ENCODE peak calls at places on chromosome 22, in ten cellular contexts. L, F, E, A, R, N, K, S, H and Y are unnamed samples.

GRCh38 chr22:42757475-42757874 is 36.8 kb upstream of the A4GALT start:
- DNase-seq in S (no peak), N (no peak), E (no peak), H (no peak), F (no peak), K (no peak), L (no peak), R (peak; percentile 55), A (no peak), Y (no peak)

GRCh38 chr22:46936378-46936916 is 174.0 kb downstream of the TBC1D22A start:
- DNase-seq in H (no peak), L (no peak), K (no peak), R (no peak), F (no peak), S (no peak), A (no peak), E (peak; percentile 43), N (no peak), Y (no peak)

GRCh38 chr22:31082606-31083376 is 1.7 kb downstream of the SMTN start:
- DNase-seq in F (peak; percentile 90), L (no peak), A (peak; percentile 20), E (peak; percentile 67), S (peak; percentile 73), N (peak; percentile 89), K (peak; percentile 66), H (no peak), R (peak; percentile 45), Y (no peak)

GRCh38 chr22:42964994-42965699 is 49.8 kb downstream of the PACSIN2 start:
- DNase-seq in L (no peak), N (no peak), A (no peak), R (no peak), F (no peak), H (no peak), E (no peak), K (no peak), S (no peak), Y (no peak)

GRCh38 chr22:32322986-32323385 is 34.7 kb upstream of the RFPL3 start:
- DNase-seq in F (peak; percentile 56), H (no peak), R (no peak), S (no peak), N (no peak), A (no peak), L (no peak), E (no peak), K (no peak), Y (no peak)

GRCh38 chr22:19875531-19876313 is 21.0 kb upstream of the GNB1L start:
- DNase-seq in E (peak; percentile 12), H (no peak), N (no peak), F (no peak), K (peak; percentile 21), S (no peak), A (no peak), R (peak; percentile 1), L (no peak), Y (peak; percentile 42)

GRCh38 chr22:19996694-19997384 is 19.8 kb downstream of the ARVCF start:
- DNase-seq in A (no peak), H (no peak), K (no peak), L (no peak), S (no peak), N (no peak), R (no peak), F (no peak), E (peak; percentile 15), Y (no peak)

GRCh38 chr22:19799322-19800190 is 39.0 kb downstream of the TBX1 start:
- DNase-seq in N (no peak), A (no peak), F (no peak), S (no peak), H (peak; percentile 45), K (peak; percentile 54), L (no peak), R (no peak), E (peak; percentile 88), Y (no peak)

GRCh38 chr22:23750744-23751440 is at the start of gene ZNF70:
- DNase-seq in K (peak; percentile 83), N (peak; percentile 93), A (peak; percentile 78), R (peak; percentile 97), L (peak; percentile 80), S (peak; percentile 95), H (peak; percentile 67), E (peak; percentile 88), F (peak; percentile 85), Y (peak; percentile 91)
- TF ChIP-seq CTCF in K (no peak), N (peak; percentile 21), A (peak; percentile 13), R (peak; percentile 51), L (no peak), S (peak; percentile 39), H (peak; percentile 22), E (no peak), F (no peak), Y (peak; percentile 44)

GRCh38 chr22:50199836-50200332 is 927 bp upstream of the SELENOO start:
- DNase-seq in K (no peak), H (no peak), R (peak; percentile 61), L (no peak), N (no peak), E (no peak), A (no peak), S (no peak), F (no peak), Y (no peak)

GRCh38 chr22:50202130-50202671 is 1.4 kb downstream of the SELENOO start:
- DNase-seq in A (no peak), F (no peak), N (no peak), L (no peak), K (no peak), H (no peak), R (no peak), S (no peak), E (no peak), Y (no peak)

GRCh38 chr22:50203288-50203687 is 2.5 kb downstream of the SELENOO start:
- DNase-seq in K (no peak), A (no peak), F (no peak), E (no peak), N (no peak), S (no peak), L (no peak), H (no peak), R (no peak), Y (no peak)

GRCh38 chr22:50200333-50201190 is at the start of gene SELENOO:
- DNase-seq in H (peak; percentile 87), E (peak; percentile 96), A (peak; percentile 89), R (peak; percentile 94), N (peak; percentile 95), S (peak; percentile 91), F (peak; percentile 96), K (peak; percentile 88), L (peak; percentile 92), Y (peak; percentile 98)

DNA sequence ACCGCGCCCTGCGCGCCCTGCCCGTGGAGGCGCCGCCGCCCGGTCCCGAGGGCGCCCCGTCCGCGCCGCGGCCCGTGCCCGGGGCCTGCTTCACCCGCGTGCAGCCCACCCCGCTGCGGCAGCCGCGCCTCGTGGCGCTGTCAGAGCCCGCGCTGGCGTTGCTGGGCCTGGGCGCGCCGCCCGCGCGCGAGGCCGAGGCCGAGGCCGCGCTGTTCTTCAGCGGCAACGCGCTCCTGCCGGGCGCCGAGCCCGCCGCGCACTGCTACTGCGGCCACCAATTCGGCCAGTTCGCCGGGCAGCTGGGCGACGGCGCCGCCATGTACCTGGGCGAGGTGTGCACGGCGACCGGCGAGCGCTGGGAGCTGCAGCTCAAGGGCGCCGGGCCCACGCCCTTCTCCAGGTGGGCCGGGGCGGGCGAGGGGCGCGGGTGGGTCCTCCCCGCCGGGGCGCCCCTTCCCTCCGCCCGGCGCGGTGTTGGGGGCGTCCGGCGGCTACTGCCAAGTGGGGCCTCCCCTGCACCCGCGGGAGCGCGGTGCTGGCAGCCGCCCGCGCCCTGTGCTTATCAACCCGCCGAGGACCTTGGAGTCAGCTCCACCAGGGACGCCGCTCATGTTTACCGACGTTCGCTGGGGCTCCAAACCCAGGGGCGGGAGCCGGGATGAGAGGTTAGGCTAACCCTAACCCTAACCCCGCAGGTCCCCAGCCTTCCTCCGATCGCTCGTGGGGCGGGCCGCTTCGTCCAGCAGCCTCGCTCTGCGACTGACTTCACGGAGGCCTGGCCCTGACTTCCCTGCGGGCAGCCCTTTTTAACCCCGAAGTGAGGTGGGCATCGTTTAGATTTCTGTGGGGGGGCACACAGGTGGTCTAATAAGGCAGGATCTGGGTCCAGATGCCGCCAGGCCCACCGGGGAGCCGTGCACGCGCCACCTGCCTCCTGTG is 649 bp downstream of the SELENOO start:
- DNase-seq in E (no peak), L (no peak), N (no peak), R (peak; percentile 73), F (no peak), S (peak; percentile 64), H (no peak), K (no peak), A (no peak), Y (no peak)
- H3K27ac ChIP-seq in E (peak overlapping the region; percentile 75), L (peak overlapping the region; percentile 76), N (peak overlapping the region; percentile 87), R (no peak overlapping the region), F (peak overlapping the region; percentile 79), S (peak overlapping the region; percentile 78), H (peak overlapping the region; percentile 89), K (peak overlapping the region; percentile 76), A (peak overlapping the region; percentile 30), Y (peak overlapping the region; percentile 92)

GRCh38 chr22:18079706-18080230 is 2.0 kb downstream of the PEX26 start:
- DNase-seq in L (no peak), S (no peak), A (no peak), E (no peak), R (no peak), K (no peak), N (no peak), H (no peak), F (no peak), Y (peak; percentile 30)

GRCh38 chr22:18076060-18076497 is 1.7 kb upstream of the PEX26 start:
- DNase-seq in K (peak; percentile 67), N (peak; percentile 63), A (no peak), H (peak; percentile 65), L (peak; percentile 58), R (peak; percentile 88), F (no peak), S (peak; percentile 83), E (peak; percentile 62), Y (no peak)

GRCh38 chr22:18077087-18077638 is 627 bp upstream of the PEX26 start:
- DNase-seq in E (no peak), N (no peak), H (no peak), F (no peak), K (no peak), R (no peak), L (no peak), A (no peak), S (no peak), Y (no peak)

GRCh38 chr22:18077639-18078328 is at the start of gene PEX26:
- DNase-seq in S (peak; percentile 97), A (peak; percentile 92), K (peak; percentile 97), H (peak; percentile 96), F (peak; percentile 95), L (peak; percentile 87), N (peak; percentile 96), E (peak; percentile 96), R (peak; percentile 97), Y (peak; percentile 95)

GRCh38 chr22:18078329-18079041 is 695 bp downstream of the PEX26 start:
- DNase-seq in R (no peak), H (peak; percentile 49), K (no peak), E (peak; percentile 36), F (no peak), A (peak; percentile 16), L (peak; percentile 24), S (peak; percentile 64), N (peak; percentile 60), Y (peak; percentile 76)
- TF ChIP-seq CTCF in R (peak; percentile 5), H (peak; percentile 33), K (no peak), E (no peak), F (no peak), A (no peak), L (no peak), S (no peak), N (no peak), Y (peak; percentile 34)

DNA sequence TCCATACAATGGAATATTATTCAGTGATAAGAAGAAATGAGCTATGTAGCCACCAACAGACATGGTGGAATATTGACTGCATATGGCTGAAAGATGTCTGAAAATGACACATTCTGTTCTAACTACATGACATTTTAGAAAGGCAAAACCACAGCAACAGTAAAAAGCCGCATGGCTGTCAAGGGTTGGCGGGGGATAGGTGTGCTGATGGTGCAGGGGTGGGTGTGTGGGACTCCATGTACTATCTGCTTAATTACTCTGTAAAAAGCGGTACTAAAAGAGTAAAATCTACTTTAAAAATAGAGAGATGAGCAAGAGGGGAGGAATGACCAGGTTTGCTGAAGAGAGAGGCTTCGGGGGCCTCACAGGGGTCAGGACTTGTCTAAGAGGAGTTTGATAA is 16.7 kb upstream of the YPEL1 start:
- DNase-seq in R (no peak), N (no peak), H (no peak), L (no peak), K (no peak), A (no peak), E (no peak), S (no peak), F (no peak), Y (no peak)
- H3K27ac ChIP-seq in R (no peak overlapping the region), N (no peak overlapping the region), H (no peak overlapping the region), L (no peak overlapping the region), K (no peak overlapping the region), A (no peak overlapping the region), E (no peak overlapping the region), S (no peak overlapping the region), F (no peak overlapping the region), Y (no peak overlapping the region)